ENCODE peak calls at places on chromosomes 11 and 22, in eight cellular contexts. O, C, U, F, E, T, B and W are unnamed samples.

GRCh38 chr11:119149371-119150275 is 771 bp downstream of the ABCG4 start:
- DNase-seq in T (no peak), U (no peak), F (no peak), C (no peak), B (no peak), O (no peak), E (no peak), W (no peak)

GRCh38 chr11:4072668-4073285 is 21.8 kb upstream of the RRM1 start:
- DNase-seq in F (peak; percentile 63), O (peak; percentile 77), B (peak; percentile 80), U (peak; percentile 61), T (peak; percentile 81), E (peak; percentile 57), C (peak; percentile 88), W (peak; percentile 19)

GRCh38 chr11:124863137-124863825 is 2.0 kb upstream of the ROBO3 start:
- DNase-seq in O (peak; percentile 62), E (no peak), T (peak; percentile 20), U (no peak), C (peak; percentile 38), F (no peak), B (peak; percentile 17), W (no peak)

GRCh38 chr11:2137202-2138071 is 1.8 kb downstream of the IGF2 start:
- DNase-seq in U (peak; percentile 58), T (peak; percentile 49), O (peak; percentile 69), F (peak; percentile 85), E (no peak), C (peak; percentile 46), B (no peak), W (no peak)

GRCh38 chr22:48856308-48856615 is 971.4 kb downstream of the BRD1 start:
- DNase-seq in C (no peak), F (no peak), U (no peak), O (no peak), T (no peak), B (no peak), E (no peak), W (no peak)

GRCh38 chr11:34680918-34681554 is 60.1 kb downstream of the EHF start:
- DNase-seq in T (peak; percentile 97), O (peak; percentile 99), U (peak; percentile 71), E (no peak), F (peak; percentile 21), C (peak; percentile 36), B (no peak), W (no peak)

GRCh38 chr11:63015521-63016215 is at the start of gene SLC22A8:
- DNase-seq in U (no peak), E (no peak), T (no peak), O (no peak), B (no peak), C (no peak), F (no peak), W (no peak)

GRCh38 chr22:18035740-18036139 is 11.4 kb upstream of the MICAL3 start:
- DNase-seq in E (no peak), F (no peak), T (peak; percentile 52), B (peak; percentile 37), U (peak; percentile 79), C (no peak), O (peak; percentile 77), W (no peak)

GRCh38 chr11:63099555-63099954 is 44.5 kb downstream of the SLC22A24 start:
- DNase-seq in F (no peak), E (no peak), O (no peak), T (no peak), C (peak; percentile 1), U (no peak), B (no peak), W (no peak)

GRCh38 chr11:124123587-124123986 is 8.3 kb downstream of the VWA5A start:
- DNase-seq in C (no peak), F (no peak), E (no peak), U (no peak), O (no peak), T (no peak), B (no peak), W (no peak)

GRCh38 chr11:6531267-6531752 is 34.2 kb downstream of the DNHD1 start:
- DNase-seq in C (peak; percentile 70), U (peak; percentile 38), E (no peak), B (peak; percentile 49), O (peak; percentile 60), T (peak; percentile 60), F (peak; percentile 53), W (no peak)